ENCODE peak calls at places on chromosome 15, in five cellular contexts. S is HCT116, T is GM12892, K is GM12878, N is upper lobe of left lung. X is an unnamed sample.

GRCh38 chr15:40512440-40512839 is 41.7 kb downstream of the CHST14 start:
- DNase-seq in S (no peak), T (no peak), K (no peak), N (no peak), X (no peak)

GRCh38 chr15:83112233-83112958 is 5.0 kb downstream of the TM6SF1 start:
- DNase-seq in S (no peak), T (no peak), K (no peak), N (no peak), X (no peak)

GRCh38 chr15:29773816-29774215 is 48.5 kb downstream of the TJP1 start:
- DNase-seq in S (no peak), T (no peak), K (no peak), N (no peak), X (no peak)

GRCh38 chr15:74376825-74377581 is 9.6 kb upstream of the CYP11A1 start:
- DNase-seq in S (no peak), T (no peak), K (no peak), N (no peak), X (no peak)

GRCh38 chr15:89898628-89899302 is 5.0 kb upstream of the AP3S2 start:
- DNase-seq in S (peak), T (no peak), K (no peak), N (no peak), X (peak)

GRCh38 chr15:95760508-95760907 is 570.0 kb upstream of the NR2F2 start:
- DNase-seq in S (no peak), T (no peak), K (no peak), N (no peak), X (no peak)

GRCh38 chr15:65952425-65953053 is 83.2 kb downstream of the RAB11A start:
- DNase-seq in S (no peak), T (no peak), K (no peak), N (no peak), X (no peak)

GRCh38 chr15:79179108-79179561 is 88.6 kb upstream of the RASGRF1 start:
- DNase-seq in S (no peak), T (no peak), K (no peak), N (no peak), X (no peak)

GRCh38 chr15:37079726-37080125 is 20.6 kb downstream of the MEIS2 start:
- DNase-seq in S (no peak), T (no peak), K (no peak), N (no peak), X (no peak)

GRCh38 chr15:61621146-61621545 is 392.0 kb upstream of the RORA start:
- DNase-seq in S (no peak), T (no peak), K (no peak), N (peak), X (no peak)

GRCh38 chr15:58229297-58229768 is 91.2 kb downstream of the AQP9 start:
- DNase-seq in S (no peak), T (no peak), K (no peak), N (no peak), X (no peak)

GRCh38 chr15:39878401-39878775 is 41.7 kb downstream of the GPR176 start:
- DNase-seq in S (no peak), T (no peak), K (no peak), N (no peak), X (no peak)

GRCh38 chr15:78041946-78042345 is 35.6 kb downstream of the TBC1D2B start:
- DNase-seq in S (no peak), T (no peak), K (no peak), N (no peak), X (no peak)

GRCh38 chr15:77974098-77974414 is 103.5 kb downstream of the TBC1D2B start:
- DNase-seq in S (no peak), T (no peak), K (no peak), N (peak), X (no peak)

DNA sequence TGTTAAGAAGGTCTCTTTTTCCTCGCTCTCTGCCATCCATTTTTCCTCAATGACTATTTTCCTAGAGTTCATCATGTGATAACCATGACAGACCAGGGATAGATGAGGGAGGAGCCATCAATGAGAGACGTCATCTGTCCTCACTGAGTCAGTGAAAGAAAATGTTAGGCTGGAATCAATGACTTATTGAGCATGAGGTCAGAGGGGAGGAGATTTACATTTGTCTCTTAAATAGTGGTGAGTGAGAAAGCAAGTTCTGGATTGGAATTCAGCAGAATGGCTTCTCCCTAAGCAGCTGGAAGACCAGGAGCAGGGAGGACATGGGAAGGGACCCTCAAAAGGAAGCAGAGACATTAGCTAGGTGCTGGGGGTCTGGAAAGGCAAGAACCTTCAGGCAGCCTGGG is 28.2 kb upstream of the USP3 start:
- DNase-seq in S (peak), T (no peak), K (no peak), N (no peak), X (no peak)
- TF ChIP-seq POLR2AphosphoS5 in S (no peak), T (no peak), K (no peak), N (no peak), X (no peak)

GRCh38 chr15:67077641-67078215 is 12.3 kb downstream of the SMAD3 start:
- DNase-seq in S (no peak), T (no peak), K (no peak), N (no peak), X (no peak)

GRCh38 chr15:67082007-67082536 is 16.7 kb downstream of the SMAD3 start:
- DNase-seq in S (no peak), T (no peak), K (no peak), N (no peak), X (no peak)

GRCh38 chr15:67080900-67081431 is 15.6 kb downstream of the SMAD3 start:
- DNase-seq in S (no peak), T (no peak), K (peak), N (no peak), X (peak)

GRCh38 chr15:67079361-67079760 is 14.0 kb downstream of the SMAD3 start:
- DNase-seq in S (no peak), T (no peak), K (no peak), N (no peak), X (no peak)

GRCh38 chr15:67080118-67080899 is 14.9 kb downstream of the SMAD3 start:
- DNase-seq in S (no peak), T (no peak), K (no peak), N (peak), X (no peak)
- TF ChIP-seq POLR2A in S (no peak), T (no peak), K (no peak), N (no peak), X (no peak)

DNA sequence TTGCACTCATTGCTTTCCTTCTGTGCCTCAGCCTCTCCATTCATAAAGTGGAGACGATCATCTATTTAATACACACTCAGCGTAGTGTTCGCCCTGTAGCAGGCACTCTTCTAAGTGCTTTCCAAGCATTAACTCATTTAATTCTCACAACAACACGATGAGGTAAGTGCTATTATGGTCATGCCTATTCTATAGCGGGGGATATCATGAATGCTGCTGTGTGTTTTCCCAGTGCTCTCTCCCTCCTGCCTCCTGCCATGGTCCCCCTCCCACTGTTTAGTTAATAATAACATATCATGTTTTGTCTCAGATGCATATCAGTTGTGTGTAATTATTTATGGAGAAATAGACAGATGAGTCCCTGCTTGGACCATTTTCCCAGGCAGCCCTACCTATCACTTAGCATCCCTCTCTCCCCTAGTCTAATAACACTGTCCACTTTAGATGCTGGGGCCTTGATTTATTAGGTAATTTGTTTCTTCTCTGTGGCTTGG is 122.8 kb upstream of the TLE3 start:
- DNase-seq in S (no peak), T (no peak), K (no peak), N (no peak), X (no peak)
- TF ChIP-seq POLR2AphosphoS5 in S (no peak), T (no peak), K (no peak), N (no peak), X (no peak)

DNA sequence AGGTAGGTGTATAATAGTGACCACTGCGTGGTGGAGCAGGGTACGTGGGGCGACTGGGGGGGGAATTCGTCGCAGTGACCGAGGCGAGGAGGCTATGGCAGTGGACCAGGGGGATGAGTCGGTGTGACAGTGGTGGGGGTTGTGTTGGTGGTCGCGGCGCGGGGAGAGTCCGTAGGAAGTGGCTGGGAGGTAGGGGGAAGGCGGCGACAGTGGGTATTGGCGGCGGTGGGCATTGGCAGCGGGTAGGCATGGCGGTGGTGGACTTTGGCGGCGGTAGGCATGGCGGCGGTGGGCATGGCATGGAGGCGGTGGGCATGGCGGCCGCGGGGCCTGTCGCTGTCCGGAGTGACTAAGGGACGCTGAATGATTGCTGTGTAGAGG is 752 bp downstream of the SNRPN start:
- DNase-seq in S (no peak), T (peak), K (no peak), N (peak), X (no peak)
- TF ChIP-seq POLR2A in S (no peak), T (no peak), K (no peak), N (no peak), X (no peak)

GRCh38 chr15:98147415-98147814 is 186.9 kb downstream of the ARRDC4 start:
- DNase-seq in S (no peak), T (no peak), K (no peak), N (no peak), X (no peak)

GRCh38 chr15:98142584-98142983 is 182.1 kb downstream of the ARRDC4 start:
- DNase-seq in S (no peak), T (no peak), K (no peak), N (no peak), X (no peak)

GRCh38 chr15:98144388-98144787 is 183.9 kb downstream of the ARRDC4 start:
- DNase-seq in S (no peak), T (no peak), K (no peak), N (no peak), X (no peak)

GRCh38 chr15:98143116-98143515 is 182.6 kb downstream of the ARRDC4 start:
- DNase-seq in S (no peak), T (no peak), K (no peak), N (no peak), X (no peak)

DNA sequence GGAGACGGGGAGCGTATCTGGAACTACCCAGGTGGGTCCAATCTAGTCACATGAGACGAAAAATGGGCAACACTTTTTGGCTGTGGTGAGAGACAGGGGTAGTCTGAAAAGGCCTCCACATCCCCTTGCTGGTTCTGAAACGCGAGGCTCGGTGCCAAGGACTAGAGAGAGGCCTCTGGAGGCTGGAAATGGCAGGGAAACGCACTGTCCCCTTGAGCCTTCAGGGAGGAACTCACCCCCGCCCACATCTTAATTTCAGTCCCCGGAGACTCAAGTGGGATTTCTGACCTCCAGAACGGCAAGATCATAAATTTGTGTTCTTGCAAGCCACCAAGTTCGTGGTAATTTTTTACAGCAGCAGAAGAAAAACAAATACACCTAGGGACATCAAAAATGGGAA is 185.5 kb downstream of the ARRDC4 start:
- DNase-seq in S (no peak), T (no peak), K (no peak), N (no peak), X (no peak)
- TF ChIP-seq POLR2AphosphoS5 in S (no peak), T (no peak), K (no peak), N (no peak), X (no peak)

GRCh38 chr15:99016680-99017321 is 9.2 kb upstream of the PGPEP1L start:
- DNase-seq in S (no peak), T (no peak), K (no peak), N (no peak), X (no peak)

GRCh38 chr15:99015677-99016568 is 8.3 kb upstream of the PGPEP1L start:
- DNase-seq in S (no peak), T (no peak), K (no peak), N (peak), X (no peak)

GRCh38 chr15:99017322-99017701 is 9.7 kb upstream of the PGPEP1L start:
- DNase-seq in S (no peak), T (no peak), K (no peak), N (no peak), X (no peak)

GRCh38 chr15:99010743-99011142 is 3.2 kb upstream of the PGPEP1L start:
- DNase-seq in S (no peak), T (no peak), K (no peak), N (no peak), X (no peak)

DNA sequence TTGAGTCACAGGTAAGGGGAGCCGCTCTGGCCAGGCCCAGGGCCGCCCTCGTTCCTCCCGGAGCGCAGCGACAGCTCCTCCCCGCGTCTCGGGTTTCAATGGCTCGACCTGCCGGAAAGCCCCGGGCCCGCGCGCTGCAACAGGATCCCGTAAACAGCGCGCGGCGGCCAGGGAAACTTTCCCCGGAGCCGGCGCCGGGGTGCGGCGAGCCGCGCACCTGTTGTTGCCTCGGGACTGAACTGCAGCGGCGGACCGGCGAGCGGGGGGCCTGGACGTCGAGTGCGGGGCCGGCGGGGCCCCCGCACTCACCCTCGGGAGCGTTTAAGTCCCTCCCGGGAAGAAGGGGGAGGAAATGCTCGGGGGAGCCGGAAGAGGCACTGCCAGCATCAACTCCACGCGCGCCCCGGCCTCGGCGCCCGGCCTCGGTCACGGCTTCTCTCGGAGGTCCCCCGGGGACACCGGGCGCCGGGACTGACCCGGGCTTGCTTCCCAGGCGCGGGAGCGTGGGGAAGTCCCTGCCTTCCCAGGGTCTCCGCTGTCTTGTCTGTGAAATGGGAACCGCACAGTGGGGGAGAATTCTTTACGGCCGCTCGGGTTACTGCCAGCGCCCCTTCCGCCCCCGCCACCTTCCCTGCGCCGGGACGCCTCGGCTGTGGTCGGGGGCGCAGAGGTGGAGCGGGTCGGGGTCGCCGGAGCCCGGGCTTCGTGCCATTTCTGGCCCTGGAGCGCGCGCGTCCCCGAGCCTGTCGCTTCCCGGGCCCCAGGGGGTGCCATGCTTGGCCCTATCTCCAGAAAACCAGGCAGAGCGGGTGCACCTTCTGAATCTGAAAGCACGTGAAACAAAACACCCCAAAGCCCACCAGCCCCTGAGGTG is 7.4 kb upstream of the PGPEP1L start:
- DNase-seq in S (peak), T (peak), K (no peak), N (peak), X (peak)
- TF ChIP-seq POLR2A in S (no peak), T (no peak), K (peak), N (peak), X (peak)

GRCh38 chr15:38130739-38131498 is 121.7 kb upstream of the SPRED1 start:
- DNase-seq in S (no peak), T (no peak), K (peak), N (no peak), X (no peak)
- TF ChIP-seq POLR2AphosphoS5 in S (no peak), T (no peak), K (no peak), N (peak), X (no peak)

GRCh38 chr15:34581043-34581365 is 2.4 kb downstream of the GOLGA8B start:
- DNase-seq in S (no peak), T (no peak), K (no peak), N (peak), X (no peak)

GRCh38 chr15:34582461-34583357 is 742 bp downstream of the GOLGA8B start:
- DNase-seq in S (peak), T (peak), K (no peak), N (peak), X (peak)

GRCh38 chr15:34584321-34584668 is 844 bp upstream of the GOLGA8B start:
- DNase-seq in S (no peak), T (peak), K (no peak), N (peak), X (no peak)

GRCh38 chr15:34584996-34585395 is 1.5 kb upstream of the GOLGA8B start:
- DNase-seq in S (no peak), T (no peak), K (no peak), N (peak), X (no peak)

DNA sequence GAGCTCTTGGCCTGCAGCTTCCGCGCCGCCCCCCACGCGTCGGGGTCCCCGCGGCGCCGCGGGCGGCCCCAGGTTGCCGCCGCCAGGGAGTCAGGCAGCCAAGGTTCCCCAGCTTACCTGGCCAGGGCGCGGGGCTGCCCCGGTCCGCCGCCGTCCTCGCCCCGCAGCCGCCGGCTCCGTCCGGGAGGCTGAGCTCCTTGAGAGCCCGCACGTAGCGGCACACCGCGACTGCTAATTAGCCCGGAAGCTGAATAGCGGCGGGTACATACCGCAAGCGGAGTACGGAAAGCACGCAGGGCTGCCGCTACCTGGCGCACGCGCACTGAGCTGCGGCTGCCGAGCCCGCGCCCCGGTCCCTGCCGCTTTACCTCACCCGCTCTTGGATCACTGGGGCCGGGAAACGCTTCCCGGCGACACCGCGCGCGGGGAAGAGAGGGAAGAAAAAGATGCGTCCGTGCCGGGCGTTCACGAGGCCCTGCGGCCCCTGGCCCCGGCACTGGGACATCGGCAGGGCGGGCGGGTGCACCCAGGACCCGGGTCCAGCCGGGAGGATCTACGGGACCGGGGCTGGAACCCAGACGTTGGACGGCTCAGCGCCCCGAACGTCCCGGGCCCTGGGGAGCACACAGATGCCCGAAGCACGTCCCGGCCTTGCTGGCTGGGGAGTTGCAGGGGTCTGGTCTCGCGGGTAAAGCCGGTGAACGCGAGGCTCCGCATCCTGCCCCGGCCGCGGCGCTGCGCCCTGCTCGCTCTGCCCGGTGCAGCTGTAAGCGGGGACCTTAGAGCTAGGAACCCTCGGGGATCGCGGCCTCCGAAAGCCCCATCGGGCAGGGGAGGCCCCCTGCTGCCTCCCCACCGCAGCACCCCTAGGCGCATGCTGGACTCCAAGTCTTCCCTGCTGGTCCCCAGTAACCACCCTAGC is at the start of gene GOLGA8B:
- DNase-seq in S (peak), T (peak), K (no peak), N (peak), X (peak)
- TF ChIP-seq POLR2A in S (no peak), T (peak), K (peak), N (peak), X (no peak)

X was measured in GM12891.